ENCODE peak calls at places on chromosomes 5 and 9, in six cellular contexts. N, V, Y, G, M and J are unnamed samples. For H3K9me3, the result is how much of the 10 kb centered on the place peaks cover.

GRCh38 chr9:4011062-4011461 is 288.8 kb downstream of the GLIS3 start:
- DNase-seq in N (no peak), V (no peak), Y (no peak), G (no peak), M (no peak), J (no peak)

GRCh38 chr5:113574417-113574816 is 60.9 kb downstream of the YTHDC2 start:
- DNase-seq in N (no peak), V (no peak), Y (no peak), G (no peak), M (no peak), J (no peak)

GRCh38 chr5:142684508-142685031 is 1.3 kb downstream of the FGF1 start:
- DNase-seq in N (no peak), V (no peak), Y (no peak), G (no peak), M (no peak), J (no peak)

GRCh38 chr9:114054191-114054690 is 23.9 kb downstream of the AMBP start:
- DNase-seq in N (no peak), V (no peak), Y (no peak), G (peak), M (no peak), J (no peak)

GRCh38 chr5:111063709-111064322 is 7.7 kb upstream of the TSLP start:
- DNase-seq in N (no peak), V (no peak), Y (peak), G (no peak), M (peak), J (no peak)

GRCh38 chr5:98214240-98215051 is 559.0 kb upstream of the RGMB start:
- DNase-seq in N (no peak), V (no peak), Y (no peak), G (no peak), M (no peak), J (no peak)

GRCh38 chr5:44389410-44389879 is at the start of gene FGF10:
- DNase-seq in N (peak), V (peak), Y (peak), G (peak), M (no peak), J (no peak)

GRCh38 chr5:145347026-145347616 is 488.0 kb downstream of the PRELID2 start:
- DNase-seq in N (peak), V (no peak), Y (peak), G (no peak), M (no peak), J (no peak)

GRCh38 chr5:145887976-145888574 is 15.3 kb upstream of the GRXCR2 start:
- DNase-seq in N (peak), V (peak), Y (no peak), G (no peak), M (no peak), J (no peak)

GRCh38 chr9:96116275-96117051 is 185.5 kb downstream of the HSD17B3 start:
- DNase-seq in N (no peak), V (peak), Y (no peak), G (no peak), M (no peak), J (no peak)

GRCh38 chr9:98962181-98962560 is 18.5 kb downstream of the COL15A1 start:
- DNase-seq in N (no peak), V (no peak), Y (no peak), G (no peak), M (no peak), J (no peak)

GRCh38 chr5:129951039-129951438 is 46.8 kb downstream of the CHSY3 start:
- DNase-seq in N (no peak), V (no peak), Y (no peak), G (no peak), M (no peak), J (no peak)

GRCh38 chr9:77370064-77370463 is 192.7 kb downstream of the VPS13A start:
- DNase-seq in N (no peak), V (no peak), Y (no peak), G (no peak), M (no peak), J (no peak)

GRCh38 chr5:38149815-38150195 is 108.6 kb upstream of the EGFLAM start:
- DNase-seq in N (no peak), V (no peak), Y (no peak), G (no peak), M (no peak), J (no peak)

GRCh38 chr9:93649610-93650261 is 73.4 kb downstream of the PHF2 start:
- DNase-seq in N (no peak), V (peak), Y (no peak), G (no peak), M (no peak), J (no peak)

GRCh38 chr5:148970228-148970627 is 92.6 kb downstream of the SH3TC2 start:
- DNase-seq in N (no peak), V (peak), Y (no peak), G (no peak), M (no peak), J (no peak)

GRCh38 chr5:169294621-169295020 is 6.3 kb downstream of the SLIT3 start:
- DNase-seq in N (no peak), V (no peak), Y (no peak), G (no peak), M (no peak), J (no peak)

GRCh38 chr5:66324357-66324756 is 180.3 kb downstream of the SREK1 start:
- DNase-seq in N (no peak), V (no peak), Y (no peak), G (no peak), M (no peak), J (no peak)
- H3K27ac ChIP-seq in N (no peak), V (no peak), Y (no peak), G (no peak), M (no peak), J (no peak)

GRCh38 chr5:54537720-54538119 is 20.2 kb downstream of the SNX18 start:
- DNase-seq in N (no peak), V (no peak), Y (no peak), G (no peak), M (no peak), J (no peak)

GRCh38 chr5:54533541-54534179 is 16.1 kb downstream of the SNX18 start:
- DNase-seq in N (peak), V (no peak), Y (no peak), G (no peak), M (no peak), J (no peak)

GRCh38 chr5:54531536-54531935 is 14.0 kb downstream of the SNX18 start:
- DNase-seq in N (no peak), V (no peak), Y (no peak), G (no peak), M (no peak), J (no peak)

GRCh38 chr5:54535149-54535844 is 17.7 kb downstream of the SNX18 start:
- DNase-seq in N (no peak), V (no peak), Y (no peak), G (no peak), M (no peak), J (no peak)

GRCh38 chr5:54534306-54534705 is 16.7 kb downstream of the SNX18 start:
- DNase-seq in N (no peak), V (no peak), Y (no peak), G (no peak), M (no peak), J (no peak)
- H3K9me3 ChIP-seq in N (under half), V (under half), Y (under half), G (under half), M (under half), J (under half)

DNA sequence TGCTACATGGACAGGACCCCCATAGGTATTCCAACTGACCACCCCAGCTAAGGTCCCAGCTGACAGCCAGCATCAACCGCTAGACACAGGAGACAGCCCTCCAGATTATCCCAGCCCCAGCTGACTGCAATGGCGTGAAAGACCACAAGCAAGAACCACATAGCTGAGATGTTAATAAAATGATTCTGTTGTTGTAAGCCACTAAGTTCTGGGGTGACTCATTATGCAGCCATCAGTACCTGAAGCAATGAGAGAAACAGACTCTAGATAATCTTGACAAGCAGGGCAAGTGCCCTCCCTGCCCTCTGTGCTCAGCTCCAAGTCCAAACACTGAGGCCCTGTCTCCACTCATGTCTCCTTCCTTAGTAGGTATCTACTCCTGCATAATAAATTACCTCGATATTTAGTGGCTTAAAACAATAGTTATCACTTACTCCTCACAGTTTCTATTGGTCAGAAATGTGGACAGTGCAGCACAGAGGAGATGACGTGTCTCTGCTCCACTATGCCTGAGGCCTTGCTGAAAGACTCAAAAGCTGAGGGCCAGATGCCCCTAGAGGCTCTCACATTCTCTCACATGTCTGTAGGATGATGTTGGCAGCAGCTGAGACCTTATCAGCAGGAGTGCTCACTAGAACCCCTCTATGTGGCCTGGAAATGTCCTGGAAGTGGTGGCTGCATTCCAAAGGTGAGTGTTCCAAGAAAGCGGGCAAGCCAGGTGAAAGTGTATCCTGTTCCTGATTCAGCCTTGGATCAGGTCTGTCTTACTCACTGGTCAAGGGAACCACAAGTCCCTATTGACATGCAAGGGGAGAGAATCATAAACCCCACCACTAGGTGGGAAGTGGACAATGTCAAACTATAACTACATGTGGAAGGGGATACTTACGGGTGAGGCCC is 2.5 kb downstream of the MGAT1 start:
- DNase-seq in N (no peak), V (no peak), Y (no peak), G (no peak), M (no peak), J (no peak)
- H3K4me3 ChIP-seq in N (no peak), V (no peak), Y (no peak), G (peak), M (peak), J (no peak)

DNA sequence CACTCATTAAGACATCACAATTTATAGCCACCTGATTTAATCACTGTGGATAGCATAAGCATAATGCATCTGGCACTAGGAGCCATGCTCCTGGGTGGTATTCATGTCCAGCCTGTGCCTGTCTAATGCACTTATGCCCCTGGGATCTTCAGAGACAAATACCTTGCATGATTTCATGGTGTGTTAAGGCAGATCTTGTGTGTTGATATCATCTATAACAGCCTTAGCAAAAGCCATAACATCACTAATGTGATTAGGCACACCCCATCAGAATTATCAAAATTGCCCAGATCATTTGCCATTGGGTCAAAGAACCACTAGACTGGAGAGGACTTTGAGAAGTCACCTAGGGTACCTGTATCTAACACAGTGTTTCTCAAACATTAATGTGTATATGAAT is 43.7 kb upstream of the SELENOP start:
- DNase-seq in N (no peak), V (no peak), Y (no peak), G (no peak), M (no peak), J (no peak)
- H3K27ac ChIP-seq in N (no peak), V (no peak), Y (no peak), G (no peak), M (no peak), J (no peak)

DNA sequence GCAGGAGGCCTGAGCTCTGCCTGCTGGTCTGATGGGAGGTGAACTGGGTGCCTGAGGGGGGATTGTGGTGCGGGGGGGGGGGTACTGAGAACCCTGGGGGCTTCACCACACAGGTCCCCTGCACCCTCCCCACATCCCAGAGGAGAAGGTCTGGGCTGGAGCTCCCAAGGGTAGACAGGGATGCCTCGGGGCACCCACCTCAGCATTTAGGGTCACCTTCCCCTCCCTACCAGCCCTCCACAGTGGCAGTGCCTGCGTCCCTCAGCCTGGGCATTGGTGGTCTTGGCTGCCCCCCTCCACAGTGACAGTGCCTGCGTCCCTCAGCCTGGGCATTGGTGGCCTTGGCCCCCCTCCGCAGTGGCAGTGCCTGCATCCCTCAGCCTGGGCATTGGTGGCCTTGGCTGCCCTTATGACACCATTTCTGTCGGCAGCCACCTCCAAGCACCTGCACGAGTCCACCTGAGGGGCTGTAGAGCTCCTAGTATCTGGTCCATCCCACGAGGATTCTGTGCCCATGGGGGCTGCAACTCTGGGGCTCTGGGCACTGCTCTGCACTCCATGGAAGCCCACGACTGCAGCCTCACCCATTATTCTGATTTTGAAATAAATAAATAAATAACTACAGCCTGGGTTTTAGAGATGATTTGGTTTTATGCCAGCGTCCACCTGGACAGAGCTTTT is 21.5 kb downstream of the NKD2 start:
- DNase-seq in N (no peak), V (no peak), Y (no peak), G (no peak), M (no peak), J (no peak)
- H3K9me3 ChIP-seq in N (under half), V (under half), Y (under half), G (under half), M (under half), J (under half)

GRCh38 chr9:136985027-136985602 is 2.3 kb downstream of the LCNL1 start:
- DNase-seq in N (no peak), V (no peak), Y (no peak), G (no peak), M (no peak), J (no peak)
- H3K4me3 ChIP-seq in N (no peak), V (no peak), Y (no peak), G (peak), M (no peak), J (no peak)

GRCh38 chr5:119354522-119355243 is 1.1 kb upstream of the TNFAIP8 start:
- DNase-seq in N (no peak), V (no peak), Y (no peak), G (no peak), M (no peak), J (no peak)

GRCh38 chr5:119355244-119355635 is 579 bp upstream of the TNFAIP8 start:
- DNase-seq in N (no peak), V (no peak), Y (no peak), G (no peak), M (peak), J (no peak)

GRCh38 chr5:119353213-119353612 is 2.6 kb upstream of the TNFAIP8 start:
- DNase-seq in N (no peak), V (no peak), Y (no peak), G (no peak), M (no peak), J (no peak)

GRCh38 chr5:119355636-119356383 is at the start of gene TNFAIP8:
- DNase-seq in N (peak), V (peak), Y (no peak), G (peak), M (peak), J (peak)

GRCh38 chr5:119353686-119354366 is 2.0 kb upstream of the TNFAIP8 start:
- DNase-seq in N (no peak), V (no peak), Y (peak), G (no peak), M (peak), J (no peak)
- H3K27ac ChIP-seq in N (no peak), V (no peak), Y (peak), G (no peak), M (peak), J (peak)

GRCh38 chr9:135147473-135147805 is 60.0 kb downstream of the OLFM1 start:
- DNase-seq in N (no peak), V (no peak), Y (no peak), G (no peak), M (no peak), J (no peak)
- H3K9me3 ChIP-seq in N (under half), V (under half), Y (under half), G (under half), M (under half), J (under half)

GRCh38 chr9:126781717-126782388 is 23.0 kb upstream of the ZBTB43 start:
- DNase-seq in N (peak), V (peak), Y (peak), G (peak), M (peak), J (peak)
- H3K4me3 ChIP-seq in N (no peak), V (no peak), Y (no peak), G (peak), M (no peak), J (no peak)